ENCODE peak calls at places on chromosomes 7 and 10, in six cellular contexts. O is T-helper 9 cell, D is globus pallidus, E is NCI-H2081, N is NCI-H524, P is A549. C is an unnamed sample.

GRCh38 chr10:33142290-33142689 is 184.3 kb upstream of the ITGB1 start:
- DNase-seq in D (no peak), P (no peak), E (no peak), N (no peak), O (no peak), C (no peak)

GRCh38 chr10:102420443-102420809 is 210 bp upstream of the FBXL15 start:
- DNase-seq in E (no peak), P (peak; percentile 83), N (no peak), D (no peak), O (no peak), C (no peak)

GRCh38 chr7:67267914-67268313 is 271.3 kb downstream of the TYW1 start:
- DNase-seq in P (no peak), O (no peak), E (peak; percentile 68), N (no peak), D (no peak), C (no peak)

GRCh38 chr7:81308643-81309354 is 389.9 kb upstream of the SEMA3C start:
- DNase-seq in E (peak; percentile 44), D (no peak), O (no peak), N (peak; percentile 30), P (no peak), C (no peak)

GRCh38 chr10:34254596-34254995 is 560.5 kb downstream of the PARD3 start:
- DNase-seq in D (no peak), O (no peak), N (no peak), E (no peak), P (peak; percentile 48), C (no peak)

GRCh38 chr10:6033954-6034353 is 28.2 kb downstream of the IL2RA start:
- DNase-seq in O (no peak), D (peak; percentile 15), N (no peak), E (no peak), P (no peak), C (no peak)

GRCh38 chr7:30986738-30987137 is 23.0 kb downstream of the GHRHR start:
- DNase-seq in D (no peak), E (no peak), O (no peak), N (no peak), P (no peak), C (no peak)

GRCh38 chr7:133452611-133453010 is 199.7 kb downstream of the EXOC4 start:
- DNase-seq in P (no peak), E (no peak), N (no peak), O (no peak), D (no peak), C (no peak)

GRCh38 chr7:157616426-157616825 is 279.6 kb downstream of the DNAJB6 start:
- DNase-seq in N (no peak), D (no peak), P (no peak), E (no peak), O (no peak), C (no peak)

GRCh38 chr10:104324931-104325330 is 13.3 kb downstream of the ITPRIP start:
- DNase-seq in N (no peak), O (no peak), D (no peak), P (no peak), E (no peak), C (no peak)

GRCh38 chr7:81317741-81318140 is 398.9 kb upstream of the SEMA3C start:
- DNase-seq in P (no peak), O (no peak), D (no peak), E (no peak), N (no peak), C (no peak)

GRCh38 chr10:114538544-114538906 is 119.5 kb downstream of the ABLIM1 start:
- DNase-seq in N (no peak), P (no peak), D (no peak), O (peak; percentile 47), E (no peak), C (no peak)

GRCh38 chr10:102597131-102597891 is 47.0 kb upstream of the TRIM8 start:
- DNase-seq in O (no peak), E (no peak), D (no peak), N (no peak), P (no peak), C (no peak)

GRCh38 chr7:112453505-112454171 is 3.4 kb downstream of the IFRD1 start:
- DNase-seq in E (no peak), N (no peak), P (no peak), D (peak; percentile 29), O (no peak), C (no peak)

GRCh38 chr10:79463578-79464496 is 18.4 kb upstream of the ZCCHC24 start:
- DNase-seq in P (no peak), E (no peak), N (no peak), O (no peak), D (no peak), C (no peak)

GRCh38 chr10:11515596-11516418 is 95.6 kb downstream of the USP6NL start:
- DNase-seq in E (peak; percentile 23), O (peak; percentile 12), D (peak; percentile 72), N (peak; percentile 34), P (peak; percentile 28), C (no peak)

GRCh38 chr7:107744345-107744750 is 406 bp downstream of the CBLL1 start:
- DNase-seq in O (no peak), P (no peak), N (no peak), D (no peak), E (peak; percentile 66), C (no peak)

GRCh38 chr10:17217661-17218306 is 10.3 kb upstream of the VIM start:
- DNase-seq in N (no peak), D (no peak), P (no peak), O (no peak), E (no peak), C (no peak)

GRCh38 chr7:154364156-154364555 is 312.0 kb downstream of the DPP6 start:
- DNase-seq in E (no peak), D (no peak), N (no peak), O (no peak), P (no peak), C (no peak)

GRCh38 chr7:28389504-28390385 is 22.6 kb upstream of the CREB5 start:
- DNase-seq in N (peak; percentile 69), P (no peak), O (no peak), E (peak; percentile 68), D (peak; percentile 84), C (no peak)

GRCh38 chr7:108211382-108212201 is 81.4 kb upstream of the LAMB4 start:
- DNase-seq in O (no peak), D (peak; percentile 4), E (no peak), N (no peak), P (peak; percentile 55), C (no peak)

GRCh38 chr7:148501707-148502139 is 88.8 kb upstream of the C7orf33 start:
- DNase-seq in P (no peak), E (no peak), O (no peak), N (peak; percentile 10), D (no peak), C (no peak)

GRCh38 chr7:94874036-94874745 is 33.2 kb upstream of the PPP1R9A start:
- DNase-seq in E (no peak), O (no peak), D (no peak), P (no peak), N (no peak), C (no peak)

GRCh38 chr10:77321868-77322267 is 315.7 kb downstream of the KCNMA1 start:
- DNase-seq in E (no peak), N (no peak), D (no peak), O (no peak), P (no peak), C (no peak)

GRCh38 chr7:3010161-3010560 is 33.5 kb downstream of the CARD11 start:
- DNase-seq in P (no peak), O (no peak), N (no peak), E (no peak), D (no peak), C (no peak)